ENCODE peak calls at places on chromosomes 7 and 10, in four cellular contexts. One of them, this sample, is unnamed.

GRCh38 chr7:2487586-2488271 is 11.5 kb upstream of the GRIFIN start:
- DNase-seq in HFF-Myc: no peak
- DNase-seq in adrenal gland: no peak
- DNase-seq in neural progenitor cell: no peak
- DNase-seq in this sample: no peak

GRCh38 chr7:90958669-90959068 is 305.6 kb upstream of the FZD1 start:
- DNase-seq in neural progenitor cell: no peak
- DNase-seq in HFF-Myc: peak; percentile 15
- DNase-seq in adrenal gland: no peak
- DNase-seq in this sample: peak; percentile 90

GRCh38 chr7:66418537-66418936 is 210.1 kb upstream of the KCTD7 start:
- DNase-seq in neural progenitor cell: no peak
- DNase-seq in adrenal gland: no peak
- DNase-seq in HFF-Myc: no peak
- DNase-seq in this sample: no peak

GRCh38 chr10:26805567-26806245 is 55.1 kb downstream of the ABI1 start:
- DNase-seq in HFF-Myc: no peak
- DNase-seq in adrenal gland: no peak
- DNase-seq in neural progenitor cell: no peak
- DNase-seq in this sample: no peak

GRCh38 chr10:97355571-97355975 is 21.0 kb upstream of the FRAT2 start:
- DNase-seq in neural progenitor cell: peak; percentile 64
- DNase-seq in adrenal gland: peak; percentile 62
- DNase-seq in HFF-Myc: no peak
- DNase-seq in this sample: peak; percentile 34

GRCh38 chr7:156616269-156617202 is 24.0 kb upstream of the RNF32 start:
- DNase-seq in HFF-Myc: no peak
- DNase-seq in adrenal gland: no peak
- DNase-seq in neural progenitor cell: peak; percentile 55
- DNase-seq in this sample: no peak

GRCh38 chr10:103941801-103942200 is 23.8 kb upstream of the STN1 start:
- DNase-seq in neural progenitor cell: no peak
- DNase-seq in HFF-Myc: no peak
- DNase-seq in adrenal gland: no peak
- DNase-seq in this sample: no peak

GRCh38 chr10:50739618-50740350 is at the start of gene ASAH2B:
- DNase-seq in HFF-Myc: peak; percentile 48
- DNase-seq in adrenal gland: peak; percentile 92
- DNase-seq in neural progenitor cell: peak; percentile 82
- DNase-seq in this sample: peak; percentile 81

GRCh38 chr7:113774182-113774807 is 144.5 kb downstream of the PPP1R3A start:
- DNase-seq in neural progenitor cell: peak; percentile 39
- DNase-seq in HFF-Myc: peak; percentile 22
- DNase-seq in adrenal gland: no peak
- DNase-seq in this sample: peak; percentile 61

GRCh38 chr7:136865236-136865635 is 3.2 kb upstream of the CHRM2 start:
- DNase-seq in HFF-Myc: no peak
- DNase-seq in adrenal gland: no peak
- DNase-seq in neural progenitor cell: no peak
- DNase-seq in this sample: no peak

GRCh38 chr10:13686331-13686752 is 99.6 kb downstream of the PRPF18 start:
- DNase-seq in neural progenitor cell: no peak
- DNase-seq in HFF-Myc: no peak
- DNase-seq in adrenal gland: no peak
- DNase-seq in this sample: peak; percentile 31

GRCh38 chr10:61986357-61986756 is 84.9 kb downstream of the ARID5B start:
- DNase-seq in neural progenitor cell: no peak
- DNase-seq in HFF-Myc: no peak
- DNase-seq in adrenal gland: no peak
- DNase-seq in this sample: no peak

GRCh38 chr7:22712999-22713398 is 14.0 kb upstream of the IL6 start:
- DNase-seq in adrenal gland: no peak
- DNase-seq in neural progenitor cell: no peak
- DNase-seq in HFF-Myc: no peak
- DNase-seq in this sample: no peak

GRCh38 chr7:81267508-81267907 is 348.7 kb upstream of the SEMA3C start:
- DNase-seq in adrenal gland: no peak
- DNase-seq in HFF-Myc: no peak
- DNase-seq in neural progenitor cell: no peak
- DNase-seq in this sample: peak; percentile 21

GRCh38 chr10:120209124-120209523 is 247.9 kb upstream of the PLPP4 start:
- DNase-seq in adrenal gland: no peak
- DNase-seq in HFF-Myc: no peak
- DNase-seq in neural progenitor cell: no peak
- DNase-seq in this sample: no peak

GRCh38 chr10:44873156-44873555 is 38.0 kb upstream of the TMEM72 start:
- DNase-seq in adrenal gland: no peak
- DNase-seq in HFF-Myc: no peak
- DNase-seq in neural progenitor cell: no peak
- DNase-seq in this sample: no peak

GRCh38 chr10:97356318-97356914 is 21.9 kb upstream of the FRAT2 start:
- DNase-seq in adrenal gland: no peak
- DNase-seq in neural progenitor cell: no peak
- DNase-seq in HFF-Myc: peak; percentile 61
- DNase-seq in this sample: no peak

GRCh38 chr10:4194231-4194630 is 409.2 kb upstream of the KLF6 start:
- DNase-seq in neural progenitor cell: no peak
- DNase-seq in HFF-Myc: no peak
- DNase-seq in adrenal gland: no peak
- DNase-seq in this sample: no peak

GRCh38 chr7:5214641-5215040 is 24.6 kb downstream of the WIPI2 start:
- DNase-seq in neural progenitor cell: no peak
- DNase-seq in HFF-Myc: no peak
- DNase-seq in adrenal gland: peak; percentile 39
- DNase-seq in this sample: no peak

GRCh38 chr7:37198906-37199485 is 249.7 kb downstream of the ELMO1 start:
- DNase-seq in HFF-Myc: no peak
- DNase-seq in adrenal gland: peak; percentile 94
- DNase-seq in neural progenitor cell: peak; percentile 89
- DNase-seq in this sample: peak; percentile 87

GRCh38 chr7:37205451-37205850 is 243.2 kb downstream of the ELMO1 start:
- DNase-seq in HFF-Myc: no peak
- DNase-seq in neural progenitor cell: no peak
- DNase-seq in adrenal gland: no peak
- DNase-seq in this sample: no peak

GRCh38 chr7:37201003-37201875 is 247.4 kb downstream of the ELMO1 start:
- DNase-seq in neural progenitor cell: peak; percentile 91
- DNase-seq in HFF-Myc: peak; percentile 44
- DNase-seq in adrenal gland: peak; percentile 95
- DNase-seq in this sample: peak; percentile 91

GRCh38 chr7:37198188-37198905 is 250.3 kb downstream of the ELMO1 start:
- DNase-seq in adrenal gland: peak; percentile 67
- DNase-seq in HFF-Myc: no peak
- DNase-seq in neural progenitor cell: no peak
- DNase-seq in this sample: no peak

GRCh38 chr7:37201876-37202198 is 246.8 kb downstream of the ELMO1 start:
- DNase-seq in HFF-Myc: no peak
- DNase-seq in adrenal gland: no peak
- DNase-seq in neural progenitor cell: no peak
- DNase-seq in this sample: no peak
- TF ChIP-seq CTCF in HFF-Myc: no peak
- TF ChIP-seq CTCF in adrenal gland: no peak
- TF ChIP-seq CTCF in neural progenitor cell: no peak
- TF ChIP-seq CTCF in this sample: no peak

GRCh38 chr10:17538941-17539340 is 78.2 kb downstream of the HACD1 start:
- DNase-seq in HFF-Myc: no peak
- DNase-seq in neural progenitor cell: no peak
- DNase-seq in adrenal gland: no peak
- DNase-seq in this sample: no peak
- TF ChIP-seq CTCF in HFF-Myc: no peak
- TF ChIP-seq CTCF in neural progenitor cell: no peak
- TF ChIP-seq CTCF in adrenal gland: no peak
- TF ChIP-seq CTCF in this sample: no peak

DNA sequence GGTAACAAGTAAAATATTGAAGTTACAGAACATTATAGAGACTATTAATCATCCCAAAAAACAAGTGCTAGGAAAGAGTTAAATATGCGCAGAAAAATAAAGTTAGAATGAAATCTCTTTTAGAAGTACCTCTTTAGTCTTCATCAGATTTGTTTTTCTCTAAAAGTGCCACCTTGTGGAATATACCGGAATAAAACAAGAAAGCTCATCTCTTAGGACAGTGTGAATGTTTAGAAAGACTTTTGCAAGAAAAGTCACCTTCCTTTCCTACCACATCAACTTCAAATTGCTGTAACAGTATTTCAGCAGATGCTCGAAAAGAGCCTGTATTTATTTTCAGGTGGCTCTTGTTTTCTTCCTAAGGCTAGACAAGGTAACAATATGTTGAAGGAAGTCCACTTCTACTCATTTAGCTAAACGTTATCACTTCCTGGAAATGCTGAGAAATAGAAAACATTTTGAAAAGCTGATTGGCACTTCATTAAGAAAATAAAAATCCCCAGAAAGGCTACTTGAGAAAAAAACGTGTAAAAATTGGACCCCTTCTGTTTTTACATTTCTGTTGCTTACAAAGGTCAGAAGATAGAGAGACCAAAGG is 19.8 kb upstream of the FAM133B start:
- DNase-seq in adrenal gland: no peak
- DNase-seq in neural progenitor cell: no peak
- DNase-seq in HFF-Myc: no peak
- DNase-seq in this sample: no peak
- TF ChIP-seq CTCF in adrenal gland: no peak
- TF ChIP-seq CTCF in neural progenitor cell: peak; percentile 59
- TF ChIP-seq CTCF in HFF-Myc: peak; percentile 23
- TF ChIP-seq CTCF in this sample: peak; percentile 53

DNA sequence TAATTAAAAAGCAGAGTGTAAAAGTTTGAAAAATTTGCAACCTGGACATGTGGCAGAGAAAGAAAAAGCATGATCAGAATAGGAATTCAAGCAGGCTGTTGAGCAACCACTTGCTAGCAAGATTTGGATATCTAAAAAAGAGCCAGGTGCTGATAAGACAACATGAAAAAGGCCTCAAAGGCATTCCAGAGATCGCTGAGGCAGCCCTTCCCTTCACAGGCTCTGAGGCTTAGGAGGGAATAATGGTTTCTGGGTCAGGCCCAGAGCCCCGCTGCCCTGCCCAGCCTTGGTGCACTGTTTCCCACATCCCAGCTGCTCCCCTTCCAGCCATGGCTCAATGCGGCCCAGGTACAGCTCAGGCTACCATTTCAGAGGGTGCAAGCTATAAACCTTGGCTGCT is 64.1 kb upstream of the EEPD1 start:
- DNase-seq in neural progenitor cell: no peak
- DNase-seq in adrenal gland: no peak
- DNase-seq in HFF-Myc: no peak
- DNase-seq in this sample: no peak
- TF ChIP-seq CTCF in neural progenitor cell: no peak
- TF ChIP-seq CTCF in adrenal gland: no peak
- TF ChIP-seq CTCF in HFF-Myc: no peak
- TF ChIP-seq CTCF in this sample: no peak

GRCh38 chr7:70229242-70229641 is 631.0 kb downstream of the AUTS2 start:
- DNase-seq in adrenal gland: no peak
- DNase-seq in neural progenitor cell: no peak
- DNase-seq in HFF-Myc: no peak
- DNase-seq in this sample: no peak
- TF ChIP-seq CTCF in adrenal gland: no peak
- TF ChIP-seq CTCF in neural progenitor cell: no peak
- TF ChIP-seq CTCF in HFF-Myc: no peak
- TF ChIP-seq CTCF in this sample: no peak

GRCh38 chr10:56346845-56347415 is 14.1 kb downstream of the ZWINT start:
- DNase-seq in adrenal gland: no peak
- DNase-seq in HFF-Myc: no peak
- DNase-seq in neural progenitor cell: no peak
- DNase-seq in this sample: no peak

GRCh38 chr10:56351909-56352630 is 9.0 kb downstream of the ZWINT start:
- DNase-seq in adrenal gland: no peak
- DNase-seq in HFF-Myc: no peak
- DNase-seq in neural progenitor cell: peak; percentile 4
- DNase-seq in this sample: no peak

GRCh38 chr10:56348101-56348500 is 13.0 kb downstream of the ZWINT start:
- DNase-seq in neural progenitor cell: no peak
- DNase-seq in adrenal gland: no peak
- DNase-seq in HFF-Myc: no peak
- DNase-seq in this sample: no peak

DNA sequence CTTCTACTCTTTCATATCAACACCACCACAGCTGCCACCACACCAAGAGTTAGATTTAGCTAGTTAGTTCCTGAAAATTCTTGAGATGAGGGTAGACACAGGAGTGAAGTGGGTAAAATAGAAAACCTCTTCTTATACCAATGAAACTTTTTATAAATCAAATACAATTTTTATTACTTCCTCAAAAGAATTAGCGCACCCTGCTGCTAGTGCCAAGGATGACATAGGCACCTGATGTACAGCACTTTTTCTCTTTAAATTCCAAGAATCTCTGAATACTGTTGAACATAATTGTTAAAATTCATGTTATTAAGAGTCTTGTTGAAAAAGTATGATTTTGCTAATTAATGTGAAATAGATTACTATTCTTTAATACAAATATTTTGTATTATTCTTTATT is 11.4 kb downstream of the ZWINT start:
- DNase-seq in neural progenitor cell: no peak
- DNase-seq in adrenal gland: no peak
- DNase-seq in HFF-Myc: no peak
- DNase-seq in this sample: no peak
- TF ChIP-seq CTCF in neural progenitor cell: peak; percentile 10
- TF ChIP-seq CTCF in adrenal gland: no peak
- TF ChIP-seq CTCF in HFF-Myc: no peak
- TF ChIP-seq CTCF in this sample: no peak

GRCh38 chr10:69872326-69872725 is 70.6 kb downstream of the COL13A1 start:
- DNase-seq in HFF-Myc: no peak
- DNase-seq in neural progenitor cell: no peak
- DNase-seq in adrenal gland: no peak
- DNase-seq in this sample: no peak

GRCh38 chr10:69876286-69876685 is 74.6 kb downstream of the COL13A1 start:
- DNase-seq in HFF-Myc: no peak
- DNase-seq in adrenal gland: no peak
- DNase-seq in neural progenitor cell: no peak
- DNase-seq in this sample: no peak

GRCh38 chr10:69873141-69873540 is 71.4 kb downstream of the COL13A1 start:
- DNase-seq in HFF-Myc: no peak
- DNase-seq in neural progenitor cell: no peak
- DNase-seq in adrenal gland: no peak
- DNase-seq in this sample: no peak

GRCh38 chr10:69875856-69876255 is 74.2 kb downstream of the COL13A1 start:
- DNase-seq in adrenal gland: no peak
- DNase-seq in HFF-Myc: no peak
- DNase-seq in neural progenitor cell: no peak
- DNase-seq in this sample: no peak

GRCh38 chr10:69874464-69874863 is 72.8 kb downstream of the COL13A1 start:
- DNase-seq in adrenal gland: no peak
- DNase-seq in HFF-Myc: no peak
- DNase-seq in neural progenitor cell: no peak
- DNase-seq in this sample: peak; percentile 66
- TF ChIP-seq CTCF in adrenal gland: no peak
- TF ChIP-seq CTCF in HFF-Myc: no peak
- TF ChIP-seq CTCF in neural progenitor cell: no peak
- TF ChIP-seq CTCF in this sample: peak; percentile 9

This sample was measured in cardiac muscle cell.